ENCODE peak calls at places on chromosomes 11 and 22, in ten cellular contexts. R is AG09309, A is A673, Q is heart right ventricle, I is right atrium auricular region, X is dorsolateral prefrontal cortex, P is A549, B is K562, U is fibroblast of the aortic adventitia, D is ovary. Y is an unnamed sample.

GRCh38 chr11:76206327-76207081 is at the start of gene WNT11:
- DNase-seq in R (no peak), A (peak), Q (peak), I (no peak), X (no peak), P (peak), B (peak), U (peak), D (peak), Y (no peak)

GRCh38 chr11:32113637-32114203 is 22.8 kb downstream of the RCN1 start:
- DNase-seq in R (no peak), A (no peak), Q (no peak), I (no peak), X (no peak), P (no peak), B (no peak), U (no peak), D (no peak), Y (no peak)

GRCh38 chr22:50294319-50294656 is 13.2 kb downstream of the PLXNB2 start:
- DNase-seq in R (no peak), A (no peak), Q (no peak), I (no peak), X (no peak), P (no peak), B (no peak), U (no peak), D (no peak), Y (no peak)

GRCh38 chr11:126793596-126793995 is 207.0 kb downstream of the KIRREL3 start:
- DNase-seq in R (no peak), A (no peak), Q (no peak), I (no peak), X (no peak), P (no peak), B (no peak), U (peak), D (no peak), Y (peak)

GRCh38 chr11:1310772-1311468 is 1.5 kb upstream of the TOLLIP start:
- DNase-seq in R (no peak), A (no peak), Q (no peak), I (no peak), X (no peak), P (no peak), B (no peak), U (no peak), D (no peak), Y (no peak)

GRCh38 chr11:75508051-75508561 is 17.6 kb downstream of the GDPD5 start:
- DNase-seq in R (no peak), A (no peak), Q (no peak), I (no peak), X (no peak), P (no peak), B (no peak), U (no peak), D (no peak), Y (no peak)

GRCh38 chr22:38835888-38836301 is 7.9 kb downstream of the NPTXR start:
- DNase-seq in R (no peak), A (no peak), Q (no peak), I (no peak), X (no peak), P (no peak), B (no peak), U (peak), D (no peak), Y (no peak)

GRCh38 chr22:41242396-41243117 is 1.8 kb upstream of the CHADL start:
- DNase-seq in R (no peak), A (no peak), Q (no peak), I (no peak), X (no peak), P (no peak), B (no peak), U (no peak), D (no peak), Y (no peak)

GRCh38 chr11:7292902-7293301 is 41.2 kb downstream of the SYT9 start:
- DNase-seq in R (no peak), A (no peak), Q (no peak), I (no peak), X (no peak), P (no peak), B (no peak), U (no peak), D (no peak), Y (no peak)

GRCh38 chr22:48943567-48944432 is 883.9 kb downstream of the BRD1 start:
- DNase-seq in R (no peak), A (peak), Q (no peak), I (peak), X (peak), P (peak), B (peak), U (no peak), D (no peak), Y (no peak)
- TF ChIP-seq CTCF in R (no peak), A (peak), Q (no peak), I (no peak), X (peak), P (peak), B (peak), U (no peak), D (no peak), Y (no peak)

GRCh38 chr22:21666786-21667185 is 974 bp downstream of the PPIL2 start:
- DNase-seq in R (no peak), A (no peak), Q (no peak), I (no peak), X (no peak), P (no peak), B (peak), U (no peak), D (no peak), Y (no peak)
- H3K4me3 ChIP-seq in R (peak), A (peak), Q (peak), I (peak), X (peak), P (peak), B (peak), U (peak), D (peak), Y (peak)

GRCh38 chr11:132535830-132536229 is 996.5 kb downstream of the OPCML start:
- DNase-seq in R (no peak), A (no peak), Q (no peak), I (no peak), X (no peak), P (no peak), B (peak), U (no peak), D (no peak), Y (no peak)
- TF ChIP-seq CTCF in R (no peak), A (no peak), Q (no peak), I (no peak), X (no peak), P (no peak), B (no peak), U (no peak), D (no peak), Y (no peak)

GRCh38 chr11:111407652-111408051 is 28.6 kb upstream of the POU2AF1 start:
- DNase-seq in R (no peak), A (no peak), Q (no peak), I (no peak), X (no peak), P (no peak), B (no peak), U (no peak), D (no peak), Y (no peak)

GRCh38 chr11:111411456-111411855 is 32.4 kb upstream of the POU2AF1 start:
- DNase-seq in R (no peak), A (no peak), Q (no peak), I (no peak), X (no peak), P (no peak), B (no peak), U (no peak), D (no peak), Y (no peak)

GRCh38 chr11:111409915-111410314 is 30.8 kb upstream of the POU2AF1 start:
- DNase-seq in R (no peak), A (no peak), Q (no peak), I (no peak), X (no peak), P (no peak), B (no peak), U (no peak), D (no peak), Y (no peak)

GRCh38 chr11:111410951-111411350 is 31.9 kb upstream of the POU2AF1 start:
- DNase-seq in R (no peak), A (no peak), Q (no peak), I (no peak), X (no peak), P (no peak), B (no peak), U (no peak), D (no peak), Y (no peak)

DNA sequence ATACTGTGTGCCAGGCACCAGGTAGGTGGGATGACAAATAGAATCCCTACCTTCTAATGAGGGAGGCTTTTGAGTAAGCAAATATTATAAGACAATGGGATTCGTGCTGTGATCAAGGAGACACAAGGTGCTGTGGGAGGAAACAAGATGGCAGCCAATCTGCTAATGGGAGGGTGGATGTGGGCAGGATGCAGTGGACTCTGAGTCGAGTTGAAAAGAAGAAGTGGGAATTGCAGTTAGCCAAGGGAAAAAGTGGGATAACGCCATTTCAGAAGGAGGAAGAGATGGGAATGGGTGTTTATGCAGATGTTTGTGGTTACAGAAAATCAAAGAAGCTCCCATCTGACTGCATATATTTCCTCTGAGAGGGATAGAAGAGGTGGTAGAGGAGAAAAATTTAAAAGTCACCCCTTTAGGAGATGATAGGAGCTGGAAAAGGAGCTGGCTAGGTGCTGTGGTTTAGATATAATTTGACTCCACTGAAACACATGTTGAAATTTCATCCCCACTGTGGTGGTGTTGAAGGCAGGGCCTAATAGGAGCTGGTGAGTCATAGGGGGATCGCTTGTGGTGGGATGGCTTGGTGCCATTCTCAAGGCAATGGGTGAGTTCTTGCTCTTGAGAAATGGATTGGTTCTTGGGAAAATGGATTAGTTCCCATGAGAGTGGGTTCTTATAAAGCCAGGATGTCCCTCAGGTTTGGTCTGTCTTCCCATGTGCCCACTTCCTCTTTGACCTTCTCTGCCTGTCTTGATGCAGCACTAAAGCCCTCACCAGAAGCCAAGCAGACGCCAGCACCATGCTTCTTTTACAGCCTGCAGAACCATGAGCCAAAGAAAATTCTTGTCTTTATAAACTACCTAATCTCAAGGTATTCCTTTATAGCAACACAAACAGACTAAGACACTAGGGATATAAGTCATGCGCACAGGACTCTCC is 30.0 kb upstream of the POU2AF1 start:
- DNase-seq in R (no peak), A (peak), Q (no peak), I (peak), X (no peak), P (no peak), B (no peak), U (peak), D (no peak), Y (peak)
- H3K4me3 ChIP-seq in R (no peak), A (no peak), Q (no peak), I (no peak), X (no peak), P (no peak), B (no peak), U (no peak), D (no peak), Y (no peak)

GRCh38 chr11:61695917-61696316 is 15.7 kb downstream of the DAGLA start:
- DNase-seq in R (peak), A (peak), Q (peak), I (peak), X (no peak), P (peak), B (peak), U (peak), D (peak), Y (peak)

GRCh38 chr11:61693897-61694840 is 14.0 kb downstream of the DAGLA start:
- DNase-seq in R (no peak), A (no peak), Q (peak), I (no peak), X (no peak), P (no peak), B (no peak), U (no peak), D (no peak), Y (no peak)

GRCh38 chr11:61697093-61697492 is 16.9 kb downstream of the DAGLA start:
- DNase-seq in R (no peak), A (no peak), Q (no peak), I (no peak), X (no peak), P (no peak), B (no peak), U (no peak), D (no peak), Y (no peak)

GRCh38 chr11:61696602-61697001 is 16.4 kb downstream of the DAGLA start:
- DNase-seq in R (no peak), A (no peak), Q (no peak), I (no peak), X (no peak), P (no peak), B (no peak), U (no peak), D (no peak), Y (no peak)

DNA sequence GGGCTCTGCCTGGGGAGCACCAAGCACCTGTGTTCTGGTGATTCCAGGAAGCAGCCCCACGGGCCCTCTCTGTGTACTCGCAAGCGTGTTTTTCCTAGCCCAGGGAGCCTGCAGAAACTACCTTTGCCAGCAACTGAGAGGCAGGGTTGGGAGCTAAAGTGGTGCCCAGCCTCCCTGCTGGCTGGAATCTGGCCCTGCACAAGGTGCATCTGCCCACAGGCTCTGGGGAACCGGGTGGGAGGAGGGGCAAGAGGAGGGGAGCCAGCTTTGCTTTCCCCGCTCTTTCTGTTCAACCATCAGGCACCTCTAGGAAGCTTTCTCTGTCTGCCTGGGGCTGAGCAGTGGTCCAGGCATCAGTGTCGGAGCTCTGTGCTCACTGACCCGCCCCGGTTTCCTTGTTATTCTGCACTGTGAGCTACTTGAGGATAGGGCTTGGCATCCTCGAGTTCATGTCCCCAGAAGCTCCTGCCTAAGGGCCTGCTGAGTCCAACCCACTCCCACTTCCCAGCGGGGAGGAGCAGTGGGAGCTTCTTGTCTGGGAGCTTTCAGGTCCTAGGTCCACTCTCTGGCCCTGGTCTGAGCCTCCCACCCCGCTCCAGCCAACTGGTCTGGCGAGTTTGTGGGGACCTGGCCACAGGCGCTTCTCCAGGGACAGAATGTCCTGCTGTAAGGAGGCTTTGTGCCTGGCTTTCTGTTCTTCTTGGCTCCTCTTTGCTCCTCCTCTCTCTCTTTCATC is 14.9 kb downstream of the DAGLA start:
- DNase-seq in R (no peak), A (no peak), Q (peak), I (peak), X (no peak), P (no peak), B (no peak), U (no peak), D (peak), Y (no peak)
- TF ChIP-seq CTCF in R (peak), A (no peak), Q (no peak), I (no peak), X (no peak), P (no peak), B (no peak), U (peak), D (no peak), Y (no peak)

DNA sequence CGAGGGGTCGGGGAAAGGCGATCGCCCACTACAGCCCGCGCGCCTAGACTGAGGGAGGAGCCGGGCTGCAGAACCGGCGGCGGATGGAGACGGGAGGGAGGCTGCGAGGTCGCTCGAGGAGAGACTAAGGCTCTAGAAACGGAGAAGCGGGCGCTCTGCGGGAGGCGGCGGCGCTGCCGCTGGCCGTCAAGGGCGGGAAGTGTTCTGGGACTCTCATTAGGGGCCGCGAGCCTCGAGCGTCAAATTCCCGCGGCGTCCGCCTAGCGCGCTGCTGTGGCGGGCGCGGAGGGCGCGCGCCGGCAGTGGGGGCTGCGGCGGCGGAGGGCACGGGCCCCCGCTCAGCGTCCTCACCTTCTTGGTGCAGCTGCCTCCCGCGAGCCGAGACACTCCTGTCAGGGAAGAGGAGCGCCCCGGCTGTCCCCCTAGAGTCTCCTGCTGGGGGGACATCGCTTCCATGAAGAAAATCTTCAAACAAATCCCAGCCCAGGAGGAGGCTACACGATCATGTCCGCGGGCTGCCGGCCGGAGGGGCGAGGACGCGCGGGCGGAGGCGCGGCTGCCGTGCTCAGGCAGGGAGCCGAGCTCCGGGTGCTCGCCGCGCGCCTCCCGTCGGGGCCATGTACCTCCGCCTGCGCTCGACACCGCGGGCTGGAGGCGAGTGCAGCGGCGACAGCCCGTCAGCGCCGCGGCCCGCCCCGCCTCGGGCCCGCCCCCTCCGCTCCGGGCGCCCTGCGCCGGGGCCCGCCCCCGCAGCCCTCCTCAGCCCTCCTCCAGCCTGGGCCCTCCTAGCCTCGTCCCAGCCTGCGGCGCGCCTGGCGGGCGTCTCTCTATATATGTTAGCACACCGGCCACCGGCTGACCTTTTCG is at the start of gene ARHGAP20:
- DNase-seq in R (no peak), A (peak), Q (peak), I (peak), X (no peak), P (peak), B (peak), U (peak), D (peak), Y (peak)
- H3K4me3 ChIP-seq in R (peak), A (peak), Q (peak), I (peak), X (peak), P (peak), B (no peak), U (peak), D (peak), Y (peak)

GRCh38 chr11:19935507-19935906 is 222.9 kb downstream of the NAV2 start:
- DNase-seq in R (peak), A (no peak), Q (no peak), I (no peak), X (no peak), P (no peak), B (no peak), U (peak), D (no peak), Y (peak)

GRCh38 chr11:19936461-19936860 is 223.8 kb downstream of the DBX1 start:
- DNase-seq in R (no peak), A (no peak), Q (no peak), I (no peak), X (no peak), P (no peak), B (no peak), U (no peak), D (no peak), Y (no peak)

GRCh38 chr11:19933132-19933735 is 220.6 kb downstream of the NAV2 start:
- DNase-seq in R (no peak), A (no peak), Q (no peak), I (no peak), X (no peak), P (no peak), B (no peak), U (no peak), D (no peak), Y (no peak)

GRCh38 chr11:19933801-19934488 is 221.3 kb downstream of the NAV2 start:
- DNase-seq in R (no peak), A (no peak), Q (no peak), I (no peak), X (no peak), P (no peak), B (no peak), U (no peak), D (no peak), Y (no peak)

GRCh38 chr11:19934828-19935259 is 222.2 kb downstream of the NAV2 start:
- DNase-seq in R (peak), A (no peak), Q (no peak), I (no peak), X (no peak), P (no peak), B (peak), U (peak), D (no peak), Y (peak)
- TF ChIP-seq CTCF in R (peak), A (no peak), Q (no peak), I (no peak), X (no peak), P (no peak), B (peak), U (no peak), D (no peak), Y (no peak)

DNA sequence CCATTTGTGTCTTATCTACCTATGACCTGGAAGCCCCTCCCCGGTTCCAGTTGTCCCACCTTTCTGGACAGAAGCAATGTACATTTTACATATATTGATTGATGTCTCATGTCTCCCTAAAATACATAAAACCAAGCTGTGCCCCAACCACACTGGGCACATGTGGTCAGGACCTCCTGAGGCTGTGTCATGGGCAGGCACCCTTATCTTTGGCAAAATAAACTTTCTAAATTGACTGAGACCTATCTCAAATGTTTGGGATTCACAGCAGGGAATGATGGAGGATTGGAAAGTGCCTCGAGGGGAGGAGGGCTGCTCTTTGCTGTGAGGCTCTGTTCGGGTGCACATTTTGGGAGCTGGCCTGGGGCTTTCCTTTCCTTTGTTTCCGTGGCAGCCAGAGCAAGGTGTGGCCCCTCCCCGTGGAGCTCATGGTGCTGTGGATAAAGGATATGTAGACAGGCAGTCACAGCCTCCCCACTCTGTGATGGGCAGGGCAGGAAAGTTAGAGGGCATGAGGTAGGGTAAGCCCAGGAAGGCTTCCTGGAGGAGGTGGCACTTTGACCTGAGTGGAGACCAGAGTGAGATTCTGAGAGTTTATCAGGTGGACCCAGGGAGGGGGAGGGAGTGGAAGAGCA is 615.6 kb downstream of the TBC1D22A start:
- DNase-seq in R (no peak), A (no peak), Q (no peak), I (no peak), X (peak), P (no peak), B (no peak), U (no peak), D (no peak), Y (no peak)
- H3K4me3 ChIP-seq in R (no peak), A (no peak), Q (no peak), I (no peak), X (no peak), P (no peak), B (no peak), U (no peak), D (no peak), Y (no peak)

GRCh38 chr11:61332266-61332822 is 561 bp downstream of the DDB1 start:
- DNase-seq in R (no peak), A (peak), Q (no peak), I (no peak), X (no peak), P (peak), B (peak), U (peak), D (no peak), Y (peak)
- TF ChIP-seq CTCF in R (no peak), A (no peak), Q (no peak), I (no peak), X (no peak), P (no peak), B (no peak), U (peak), D (no peak), Y (no peak)